ENCODE peak calls at places on chromosomes 12 and 14, in nine cellular contexts. W is neural progenitor cell; V is tibial nerve; U is stomach; B is cardiac fibroblast; E is left ventricle myocardium inferior; S is lower lobe of right lung; K is CD4-positive, alpha-beta T cell; O is tibial artery. J is an unnamed sample.

GRCh38 chr12:108141600-108142145 is 12.6 kb downstream of the WSCD2 start:
- DNase-seq in W (peak), V (no peak), U (no peak), B (no peak), E (no peak), S (no peak), K (no peak), O (no peak), J (no peak)

GRCh38 chr14:63770187-63770807 is 42.4 kb upstream of the SGPP1 start:
- DNase-seq in W (peak), V (peak), U (peak), B (peak), E (no peak), S (no peak), K (peak), O (peak), J (no peak)

GRCh38 chr12:29516431-29516875 is 19.0 kb upstream of the OVCH1 start:
- DNase-seq in W (no peak), V (no peak), U (no peak), B (peak), E (no peak), S (no peak), K (no peak), O (no peak), J (no peak)

GRCh38 chr12:79547044-79547734 is 143.6 kb downstream of the PAWR start:
- DNase-seq in W (peak), V (no peak), U (no peak), B (peak), E (no peak), S (no peak), K (no peak), O (no peak), J (peak)

GRCh38 chr14:79369359-79370332 is 841.7 kb downstream of the DIO2 start:
- DNase-seq in W (no peak), V (no peak), U (no peak), B (peak), E (no peak), S (no peak), K (no peak), O (no peak), J (peak)

GRCh38 chr12:56487448-56488040 is 417 bp downstream of the GLS2 start:
- DNase-seq in W (peak), V (no peak), U (peak), B (peak), E (no peak), S (peak), K (peak), O (peak), J (no peak)

GRCh38 chr14:104800600-104801283 is at the start of gene ZBTB42:
- DNase-seq in W (peak), V (no peak), U (peak), B (peak), E (peak), S (peak), K (peak), O (peak), J (no peak)

GRCh38 chr12:104793280-104793679 is 164.8 kb downstream of the SLC41A2 start:
- DNase-seq in W (no peak), V (no peak), U (no peak), B (peak), E (no peak), S (no peak), K (no peak), O (peak), J (no peak)

GRCh38 chr12:62813031-62813829 is 121.7 kb downstream of the PPM1H start:
- DNase-seq in W (peak), V (peak), U (peak), B (peak), E (peak), S (peak), K (peak), O (peak), J (no peak)

GRCh38 chr12:95942106-95942531 is 295 bp downstream of the CCDC38 start:
- DNase-seq in W (no peak), V (no peak), U (no peak), B (peak), E (no peak), S (no peak), K (no peak), O (no peak), J (no peak)

GRCh38 chr12:4421590-4422031 is 24.0 kb downstream of the FGF6 start:
- DNase-seq in W (peak), V (peak), U (no peak), B (peak), E (no peak), S (no peak), K (no peak), O (no peak), J (no peak)

GRCh38 chr14:70788893-70789292 is 20.4 kb downstream of the MAP3K9 start:
- DNase-seq in W (no peak), V (no peak), U (no peak), B (no peak), E (no peak), S (no peak), K (no peak), O (no peak), J (no peak)

GRCh38 chr14:23630687-23631086 is 5.5 kb upstream of the DHRS2 start:
- DNase-seq in W (no peak), V (no peak), U (no peak), B (no peak), E (no peak), S (no peak), K (no peak), O (no peak), J (no peak)

GRCh38 chr14:61475316-61475715 is 153.9 kb downstream of the PRKCH start:
- DNase-seq in W (peak), V (no peak), U (no peak), B (peak), E (no peak), S (no peak), K (no peak), O (no peak), J (no peak)

GRCh38 chr12:130162267-130162666 is at the start of gene FZD10:
- DNase-seq in W (peak), V (peak), U (no peak), B (no peak), E (peak), S (no peak), K (no peak), O (peak), J (peak)

GRCh38 chr12:119998471-119999245 is 9.6 kb downstream of the BICDL1 start:
- DNase-seq in W (no peak), V (no peak), U (no peak), B (no peak), E (no peak), S (no peak), K (no peak), O (no peak), J (no peak)

GRCh38 chr12:90062799-90063198 is 354.2 kb upstream of the ATP2B1 start:
- DNase-seq in W (no peak), V (no peak), U (no peak), B (no peak), E (no peak), S (no peak), K (no peak), O (no peak), J (no peak)

GRCh38 chr12:122850048-122850445 is 14.8 kb downstream of the HIP1R start:
- DNase-seq in W (no peak), V (no peak), U (no peak), B (no peak), E (no peak), S (peak), K (no peak), O (no peak), J (no peak)

GRCh38 chr12:87368259-87368658 is 660.9 kb downstream of the C12orf50 start:
- DNase-seq in W (no peak), V (no peak), U (no peak), B (no peak), E (no peak), S (no peak), K (no peak), O (no peak), J (no peak)

GRCh38 chr14:104557766-104558165 is 21.8 kb upstream of the C14orf180 start:
- DNase-seq in W (no peak), V (no peak), U (no peak), B (no peak), E (peak), S (peak), K (no peak), O (no peak), J (no peak)

GRCh38 chr14:96956464-96957239 is 159.5 kb downstream of the VRK1 start:
- DNase-seq in W (no peak), V (no peak), U (no peak), B (no peak), E (no peak), S (no peak), K (no peak), O (no peak), J (no peak)

GRCh38 chr12:118052324-118053070 is 8.5 kb downstream of the WSB2 start:
- DNase-seq in W (no peak), V (peak), U (peak), B (peak), E (peak), S (peak), K (no peak), O (peak), J (peak)

GRCh38 chr12:96502477-96502876 is 13.1 kb downstream of the CFAP54 start:
- DNase-seq in W (no peak), V (no peak), U (no peak), B (no peak), E (no peak), S (no peak), K (no peak), O (no peak), J (no peak)

GRCh38 chr12:57927086-57927485 is 14.3 kb upstream of the ATP23 start:
- DNase-seq in W (no peak), V (no peak), U (no peak), B (no peak), E (no peak), S (no peak), K (no peak), O (no peak), J (no peak)

GRCh38 chr12:78431931-78432330 is 432.6 kb upstream of the SYT1 start:
- DNase-seq in W (no peak), V (no peak), U (no peak), B (no peak), E (no peak), S (no peak), K (no peak), O (no peak), J (no peak)

GRCh38 chr14:31420013-31420318 is 384 bp downstream of the HEATR5A start:
- DNase-seq in W (peak), V (peak), U (peak), B (no peak), E (peak), S (peak), K (no peak), O (peak), J (peak)

GRCh38 chr14:67313153-67313552 is 46.5 kb downstream of the ATP6V1D start:
- DNase-seq in W (no peak), V (no peak), U (no peak), B (no peak), E (no peak), S (no peak), K (no peak), O (no peak), J (no peak)

GRCh38 chr12:46530373-46531056 is 157.9 kb upstream of the SLC38A2 start:
- DNase-seq in W (no peak), V (no peak), U (no peak), B (no peak), E (no peak), S (no peak), K (no peak), O (no peak), J (no peak)

GRCh38 chr12:69008510-69008909 is 75.5 kb upstream of the CPM start:
- DNase-seq in W (no peak), V (no peak), U (no peak), B (no peak), E (no peak), S (no peak), K (no peak), O (no peak), J (no peak)

GRCh38 chr12:113049976-113050742 is 6.4 kb upstream of the DTX1 start:
- DNase-seq in W (peak), V (no peak), U (no peak), B (peak), E (no peak), S (no peak), K (no peak), O (no peak), J (no peak)

GRCh38 chr12:98644433-98644711 is 216 bp downstream of the IKBIP start:
- DNase-seq in W (no peak), V (no peak), U (peak), B (no peak), E (no peak), S (no peak), K (no peak), O (peak), J (peak)
- TF ChIP-seq CTCF in W (no peak), V (no peak), U (no peak), B (no peak), E (no peak), S (no peak), K (peak), O (no peak), J (peak)

GRCh38 chr12:53185582-53186153 is 4.9 kb upstream of the CSAD start:
- DNase-seq in W (no peak), V (no peak), U (no peak), B (no peak), E (no peak), S (no peak), K (no peak), O (no peak), J (no peak)
- TF ChIP-seq CTCF in W (no peak), V (no peak), U (no peak), B (no peak), E (no peak), S (no peak), K (no peak), O (no peak), J (no peak)

GRCh38 chr12:752673-753400 is 458 bp downstream of the WNK1 start:
- DNase-seq in W (peak), V (peak), U (peak), B (peak), E (peak), S (peak), K (no peak), O (peak), J (no peak)
- TF ChIP-seq CTCF in W (peak), V (no peak), U (no peak), B (peak), E (peak), S (peak), K (no peak), O (peak), J (peak)

GRCh38 chr12:2190085-2190484 is 137.3 kb downstream of the CACNA1C start:
- DNase-seq in W (no peak), V (no peak), U (no peak), B (no peak), E (no peak), S (no peak), K (no peak), O (no peak), J (no peak)

GRCh38 chr12:2194060-2194459 is 141.3 kb downstream of the CACNA1C start:
- DNase-seq in W (no peak), V (no peak), U (no peak), B (no peak), E (no peak), S (no peak), K (no peak), O (no peak), J (no peak)

GRCh38 chr12:2190896-2191533 is 138.2 kb downstream of the CACNA1C start:
- DNase-seq in W (no peak), V (no peak), U (no peak), B (no peak), E (no peak), S (no peak), K (no peak), O (no peak), J (no peak)

GRCh38 chr12:2191534-2192153 is 138.9 kb downstream of the CACNA1C start:
- DNase-seq in W (no peak), V (no peak), U (no peak), B (no peak), E (no peak), S (no peak), K (no peak), O (no peak), J (no peak)

GRCh38 chr12:2192231-2192630 is 139.4 kb downstream of the CACNA1C start:
- DNase-seq in W (no peak), V (no peak), U (no peak), B (no peak), E (no peak), S (no peak), K (no peak), O (no peak), J (no peak)
- TF ChIP-seq CTCF in W (no peak), V (no peak), U (no peak), B (no peak), E (no peak), S (no peak), K (no peak), O (no peak), J (no peak)

DNA sequence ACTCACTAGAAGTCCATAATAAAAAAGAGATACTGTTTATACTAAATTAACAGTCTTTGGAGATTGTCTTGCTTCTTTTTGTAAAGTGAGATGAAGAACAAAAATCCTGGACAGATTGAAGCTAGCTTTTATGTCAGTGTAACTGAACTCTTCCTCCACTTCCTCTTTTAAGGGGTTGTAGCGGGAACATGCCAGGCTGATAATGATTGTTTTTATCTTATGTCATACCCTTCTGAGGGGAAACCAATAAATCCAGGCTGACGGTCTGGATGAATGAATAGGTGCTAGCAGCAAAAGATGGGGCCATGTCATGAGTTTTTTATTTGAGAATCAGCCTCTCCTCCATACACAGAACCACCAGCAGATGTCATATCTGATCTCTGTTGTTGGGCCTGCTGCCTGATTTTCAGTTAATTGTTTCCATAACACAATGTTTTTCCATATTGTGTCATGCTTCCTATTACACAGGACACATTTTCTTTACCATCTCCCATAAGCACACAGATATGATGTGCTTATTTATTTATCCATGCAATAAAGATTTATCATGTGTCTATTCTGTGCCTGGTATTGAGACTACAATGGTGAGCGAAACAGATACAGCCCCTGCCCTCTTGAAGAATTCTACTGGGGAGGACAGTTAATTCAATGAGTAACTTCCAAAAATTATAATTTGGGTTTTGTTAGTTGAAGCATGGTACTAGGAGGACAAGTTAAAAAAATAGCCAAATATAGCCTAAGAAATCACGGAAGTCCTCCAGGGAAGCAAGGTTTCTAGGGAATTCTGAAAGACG is 33.5 kb upstream of the CRY1 start:
- DNase-seq in W (no peak), V (no peak), U (no peak), B (peak), E (no peak), S (no peak), K (no peak), O (no peak), J (no peak)
- TF ChIP-seq CTCF in W (peak), V (no peak), U (no peak), B (peak), E (no peak), S (no peak), K (peak), O (no peak), J (peak)

DNA sequence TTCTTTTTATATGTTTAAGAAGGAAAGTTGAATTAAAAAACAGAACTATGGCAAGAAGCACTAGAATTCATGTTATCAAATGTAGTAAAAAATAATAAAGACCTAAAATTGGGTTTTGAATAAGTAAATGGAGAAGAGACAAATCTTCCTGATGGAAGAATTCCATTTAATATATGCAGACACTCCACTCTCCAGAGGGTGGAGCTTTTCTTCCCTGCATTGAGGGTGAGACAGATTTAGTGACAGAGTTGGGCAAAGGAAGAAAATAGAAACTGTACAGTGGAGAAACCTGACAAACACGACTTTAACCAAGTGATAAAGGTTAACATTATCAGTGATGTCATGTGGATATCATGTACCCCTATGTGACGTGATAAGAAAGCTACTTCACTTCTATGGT is 217.6 kb downstream of the PRKD1 start:
- DNase-seq in W (peak), V (no peak), U (no peak), B (peak), E (no peak), S (no peak), K (no peak), O (no peak), J (no peak)
- TF ChIP-seq CTCF in W (peak), V (no peak), U (no peak), B (peak), E (peak), S (no peak), K (no peak), O (peak), J (peak)

DNA sequence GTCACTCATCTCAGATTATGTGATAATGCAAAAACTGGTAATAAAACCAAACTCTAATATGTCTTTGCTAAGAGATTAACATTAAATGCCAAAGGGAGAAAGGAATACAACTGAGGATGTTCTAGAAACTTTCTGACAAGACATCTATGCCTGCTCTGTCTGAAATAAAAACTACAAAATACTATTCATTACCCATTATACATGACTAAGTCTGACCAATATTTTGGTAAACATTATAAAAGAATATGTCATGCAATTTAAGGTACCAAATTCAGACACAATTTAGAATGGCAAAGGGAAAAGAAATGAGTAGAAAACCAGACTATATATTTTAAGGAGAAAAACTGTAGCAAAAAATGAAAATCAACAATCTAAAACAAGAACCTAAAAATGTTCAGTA is 39.5 kb downstream of the UBR7 start:
- DNase-seq in W (no peak), V (no peak), U (no peak), B (no peak), E (no peak), S (no peak), K (no peak), O (no peak), J (no peak)
- TF ChIP-seq CTCF in W (no peak), V (no peak), U (no peak), B (no peak), E (no peak), S (no peak), K (no peak), O (no peak), J (no peak)

GRCh38 chr12:45502481-45502880 is 227.0 kb upstream of the ARID2 start:
- DNase-seq in W (no peak), V (no peak), U (no peak), B (no peak), E (no peak), S (no peak), K (no peak), O (no peak), J (no peak)
- TF ChIP-seq CTCF in W (no peak), V (no peak), U (no peak), B (no peak), E (no peak), S (no peak), K (no peak), O (no peak), J (no peak)

J was measured in RWPE2.